ENCODE peak calls at places on chromosome 4, in five cellular contexts. F, N, G, I and R are unnamed samples. For H3K27me3, the result is how much of the 10 kb centered on the place peaks cover.

GRCh38 chr4:185793716-185794115 is 18.3 kb downstream of the SORBS2 start:
- DNase-seq in F (no peak), N (no peak), G (no peak), I (no peak), R (no peak)

GRCh38 chr4:168483786-168484185 is 3.5 kb upstream of the DDX60L start:
- DNase-seq in F (no peak), N (no peak), G (no peak), I (no peak), R (no peak)

GRCh38 chr4:140924761-140925392 is 168.7 kb upstream of the TBC1D9 start:
- DNase-seq in F (no peak), N (peak), G (no peak), I (no peak), R (no peak)

GRCh38 chr4:6747690-6748068 is 31.7 kb downstream of the BLOC1S4 start:
- DNase-seq in F (no peak), N (no peak), G (no peak), I (no peak), R (no peak)

GRCh38 chr4:137430171-137430570 is 102.1 kb downstream of the PCDH18 start:
- DNase-seq in F (no peak), N (no peak), G (no peak), I (no peak), R (no peak)

GRCh38 chr4:67014592-67014991 is 530.7 kb downstream of the CENPC start:
- DNase-seq in F (no peak), N (peak), G (no peak), I (no peak), R (no peak)

GRCh38 chr4:164772076-164772475 is 18.1 kb downstream of the SMIM31 start:
- DNase-seq in F (no peak), N (no peak), G (no peak), I (no peak), R (no peak)

GRCh38 chr4:79181190-79181589 is 144.7 kb downstream of the NAA11 start:
- DNase-seq in F (no peak), N (no peak), G (no peak), I (no peak), R (no peak)

GRCh38 chr4:36385951-36386561 is 104.6 kb downstream of the DTHD1 start:
- DNase-seq in F (peak), N (no peak), G (no peak), I (no peak), R (no peak)

GRCh38 chr4:48336471-48336870 is 4.9 kb upstream of the SLAIN2 start:
- DNase-seq in F (no peak), N (no peak), G (no peak), I (no peak), R (no peak)

GRCh38 chr4:171981185-171981584 is 168.0 kb downstream of the GALNTL6 start:
- DNase-seq in F (no peak), N (no peak), G (no peak), I (no peak), R (no peak)

GRCh38 chr4:92346289-92346688 is 42.5 kb downstream of the GRID2 start:
- DNase-seq in F (no peak), N (no peak), G (no peak), I (no peak), R (no peak)

GRCh38 chr4:73187325-73187724 is 71.3 kb downstream of the ANKRD17 start:
- DNase-seq in F (no peak), N (no peak), G (no peak), I (no peak), R (no peak)

GRCh38 chr4:155667538-155668511 is 1.2 kb downstream of the GUCY1A1 start:
- DNase-seq in F (no peak), N (no peak), G (no peak), I (peak), R (no peak)

GRCh38 chr4:56186808-56187523 is 200.3 kb downstream of the AASDH start:
- DNase-seq in F (no peak), N (no peak), G (no peak), I (no peak), R (no peak)

GRCh38 chr4:74501579-74501978 is 56.6 kb downstream of the AREG start:
- DNase-seq in F (no peak), N (no peak), G (no peak), I (no peak), R (no peak)

GRCh38 chr4:7813674-7814073 is 126.0 kb downstream of the AFAP1 start:
- DNase-seq in F (no peak), N (no peak), G (no peak), I (peak), R (no peak)

GRCh38 chr4:153438916-153439756 is 27.0 kb upstream of the TMEM131L start:
- DNase-seq in F (peak), N (no peak), G (no peak), I (no peak), R (no peak)

GRCh38 chr4:152696764-152697250 is 17.0 kb upstream of the TMEM154 start:
- DNase-seq in F (peak), N (no peak), G (no peak), I (no peak), R (peak)

GRCh38 chr4:174423257-174423944 is 98.9 kb downstream of the HPGD start:
- DNase-seq in F (no peak), N (no peak), G (no peak), I (peak), R (no peak)

GRCh38 chr4:13592220-13592619 is 35.3 kb downstream of the BOD1L1 start:
- DNase-seq in F (no peak), N (no peak), G (no peak), I (no peak), R (no peak)

GRCh38 chr4:995311-996026 is 2.3 kb upstream of the SLC26A1 start:
- DNase-seq in F (no peak), N (no peak), G (no peak), I (peak), R (no peak)

GRCh38 chr4:998096-998691 is 5.0 kb upstream of the SLC26A1 start:
- DNase-seq in F (no peak), N (no peak), G (no peak), I (peak), R (no peak)

GRCh38 chr4:997375-998071 is 4.3 kb upstream of the SLC26A1 start:
- DNase-seq in F (no peak), N (no peak), G (no peak), I (peak), R (no peak)

GRCh38 chr4:996030-996993 is 3.1 kb upstream of the SLC26A1 start:
- DNase-seq in F (no peak), N (no peak), G (no peak), I (peak), R (no peak)

GRCh38 chr4:996994-997374 is 3.8 kb upstream of the SLC26A1 start:
- DNase-seq in F (no peak), N (no peak), G (no peak), I (no peak), R (no peak)
- H3K27me3 ChIP-seq in F (under half), N (half or more), G (half or more), I (under half), R (under half)

GRCh38 chr4:150679018-150679766 is 97.2 kb downstream of the MAB21L2 start:
- DNase-seq in F (no peak), N (no peak), G (no peak), I (no peak), R (no peak)
- H3K4me3 ChIP-seq in F (no peak), N (no peak), G (no peak), I (no peak), R (no peak)

GRCh38 chr4:1563768-1564485 is 120.2 kb downstream of the FAM53A start:
- DNase-seq in F (no peak), N (no peak), G (no peak), I (no peak), R (no peak)

GRCh38 chr4:1564535-1565375 is 119.4 kb downstream of the FAM53A start:
- DNase-seq in F (no peak), N (no peak), G (no peak), I (no peak), R (no peak)

GRCh38 chr4:1562371-1562770 is 121.7 kb downstream of the FAM53A start:
- DNase-seq in F (no peak), N (no peak), G (no peak), I (no peak), R (no peak)

GRCh38 chr4:1562771-1563170 is 121.3 kb downstream of the FAM53A start:
- DNase-seq in F (no peak), N (no peak), G (no peak), I (no peak), R (no peak)

GRCh38 chr4:1563241-1563640 is 120.9 kb downstream of the FAM53A start:
- DNase-seq in F (no peak), N (no peak), G (no peak), I (no peak), R (no peak)
- H3K27me3 ChIP-seq in F (under half), N (under half), G (half or more), I (under half), R (under half)

GRCh38 chr4:184263910-184264732 is 46.4 kb upstream of the ENPP6 start:
- DNase-seq in F (peak), N (peak), G (peak), I (peak), R (peak)
- H3K4me3 ChIP-seq in F (no peak), N (no peak), G (no peak), I (no peak), R (no peak)

GRCh38 chr4:3700736-3701135 is 65.4 kb upstream of the ADRA2C start:
- DNase-seq in F (no peak), N (no peak), G (peak), I (no peak), R (no peak)
- H3K27me3 ChIP-seq in F (under half), N (under half), G (half or more), I (under half), R (under half)

GRCh38 chr4:118348886-118349285 is 3.9 kb downstream of the PRSS12 start:
- DNase-seq in F (no peak), N (no peak), G (no peak), I (no peak), R (no peak)
- H3K4me3 ChIP-seq in F (no peak), N (no peak), G (no peak), I (no peak), R (no peak)

DNA sequence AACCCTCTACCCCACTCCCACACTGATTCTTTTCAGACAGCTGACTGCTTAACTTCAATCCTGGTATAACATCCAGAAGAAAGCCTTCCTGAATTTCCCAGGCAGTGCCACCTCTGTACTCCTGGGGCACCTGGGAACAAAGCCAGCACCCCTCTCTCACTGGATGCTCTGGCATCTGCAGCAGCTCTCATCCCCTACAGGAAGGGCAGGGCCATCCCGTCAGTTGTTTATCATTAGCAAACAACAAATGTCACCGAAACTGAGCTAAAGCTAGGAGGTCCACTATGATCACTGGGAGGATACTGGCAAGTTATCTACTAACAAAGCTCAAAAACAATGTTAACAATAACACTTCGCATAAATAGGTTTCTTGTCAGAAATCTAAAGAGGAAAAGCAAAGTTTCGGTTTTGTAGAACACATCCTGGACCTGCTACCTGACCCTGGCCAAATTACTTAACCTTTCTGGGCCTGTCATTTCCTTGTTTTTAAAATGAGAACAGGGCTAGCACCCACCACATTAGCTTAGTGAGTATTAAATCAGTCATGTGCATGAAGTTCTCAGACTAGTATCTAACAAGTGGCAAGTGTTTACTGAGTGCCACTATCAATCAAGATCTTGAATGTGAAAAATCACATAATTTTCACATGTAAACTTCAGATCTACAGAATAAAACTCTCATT is 86.6 kb downstream of the NR3C2 start:
- DNase-seq in F (no peak), N (no peak), G (no peak), I (peak), R (no peak)
- H3K27me3 ChIP-seq in F (under half), N (under half), G (under half), I (under half), R (under half)

GRCh38 chr4:2809610-2810180 is 16.8 kb downstream of the SH3BP2 start:
- DNase-seq in F (no peak), N (no peak), G (no peak), I (no peak), R (no peak)
- H3K4me3 ChIP-seq in F (no peak), N (no peak), G (no peak), I (no peak), R (no peak)